ENCODE peak calls at places on chromosomes 11 and 22, in eight cellular contexts. V is PC-3, P is SK-N-SH, U is GM23338, S is HCT116, C is neural progenitor cell, H is hepatocyte, G is GM23248. N is an unnamed sample. For H3K36me3, the result is how much of the 10 kb centered on the place peaks cover.

GRCh38 chr22:29780781-29781676 is 13.9 kb downstream of the UQCR10 start:
- DNase-seq in C (no peak), H (no peak), G (peak), S (no peak), U (no peak), P (peak), V (peak), N (no peak)

GRCh38 chr11:64343740-64344133 is 3.7 kb downstream of the CCDC88B start:
- DNase-seq in V (peak), U (no peak), P (peak), S (no peak), C (peak), G (peak), H (peak), N (no peak)

GRCh38 chr22:32824531-32825315 is 23.2 kb downstream of the TIMP3 start:
- DNase-seq in U (no peak), V (no peak), C (no peak), P (no peak), H (no peak), S (no peak), G (no peak), N (no peak)

GRCh38 chr11:66020618-66021357 is 5.5 kb downstream of the CATSPER1 start:
- DNase-seq in H (no peak), C (no peak), V (peak), G (peak), U (no peak), P (no peak), S (no peak), N (no peak)

GRCh38 chr11:110870816-110871522 is 158.7 kb upstream of the ARHGAP20 start:
- DNase-seq in S (no peak), C (no peak), P (no peak), H (no peak), V (no peak), G (no peak), U (no peak), N (no peak)

GRCh38 chr11:128379587-128380279 is 207.6 kb downstream of the ETS1 start:
- DNase-seq in H (no peak), G (no peak), C (no peak), V (peak), P (peak), S (no peak), U (no peak), N (no peak)

GRCh38 chr11:102476069-102476468 is 23.5 kb upstream of the TMEM123 start:
- DNase-seq in H (no peak), S (no peak), P (no peak), C (no peak), V (no peak), U (no peak), G (peak), N (no peak)

GRCh38 chr22:44926124-44926475 is 83.7 kb downstream of the PHF21B start:
- DNase-seq in P (no peak), S (no peak), G (no peak), U (no peak), H (no peak), V (no peak), C (no peak), N (no peak)

GRCh38 chr11:32829680-32830412 is at the start of gene PRRG4:
- DNase-seq in G (peak), V (peak), U (peak), C (peak), P (peak), H (peak), S (no peak), N (peak)

GRCh38 chr11:69841859-69842698 is 22.9 kb upstream of the FGF3 start:
- DNase-seq in U (peak), C (peak), P (no peak), V (peak), G (peak), S (peak), H (no peak), N (peak)

GRCh38 chr22:27545071-27545470 is 256.5 kb downstream of the MN1 start:
- DNase-seq in G (no peak), P (no peak), H (no peak), V (no peak), S (no peak), U (no peak), C (no peak), N (no peak)

GRCh38 chr22:27798526-27799333 is 2.8 kb downstream of the MN1 start:
- DNase-seq in V (no peak), H (no peak), C (peak), G (no peak), U (peak), S (no peak), P (no peak), N (no peak)

GRCh38 chr11:63682045-63682915 is 980 bp downstream of the RTN3 start:
- DNase-seq in U (peak), V (peak), P (peak), C (peak), G (peak), H (peak), S (no peak), N (peak)

GRCh38 chr11:96337541-96338530 is 5.2 kb downstream of the MAML2 start:
- DNase-seq in C (no peak), U (no peak), S (no peak), P (no peak), H (peak), V (no peak), G (peak), N (no peak)

GRCh38 chr11:1162498-1163311 is 5.0 kb downstream of the MUC5AC start:
- DNase-seq in V (no peak), P (peak), C (no peak), S (no peak), G (no peak), U (no peak), H (no peak), N (no peak)

GRCh38 chr11:118051611-118052461 is 25.0 kb upstream of the TMPRSS4 start:
- DNase-seq in S (no peak), P (no peak), H (no peak), U (no peak), G (no peak), C (no peak), V (no peak), N (peak)

GRCh38 chr11:1478011-1478410 is 8.6 kb downstream of the MOB2 start:
- DNase-seq in U (no peak), P (no peak), C (no peak), S (no peak), H (no peak), V (no peak), G (no peak), N (no peak)

GRCh38 chr22:39470462-39471335 is 13.9 kb downstream of the MGAT3 start:
- DNase-seq in H (peak), G (no peak), U (no peak), P (peak), S (no peak), C (peak), V (no peak), N (no peak)
- H3K36me3 ChIP-seq in H (under half), G (under half), U (under half), P (under half), S (under half), C (under half), V (under half), N (under half)

DNA sequence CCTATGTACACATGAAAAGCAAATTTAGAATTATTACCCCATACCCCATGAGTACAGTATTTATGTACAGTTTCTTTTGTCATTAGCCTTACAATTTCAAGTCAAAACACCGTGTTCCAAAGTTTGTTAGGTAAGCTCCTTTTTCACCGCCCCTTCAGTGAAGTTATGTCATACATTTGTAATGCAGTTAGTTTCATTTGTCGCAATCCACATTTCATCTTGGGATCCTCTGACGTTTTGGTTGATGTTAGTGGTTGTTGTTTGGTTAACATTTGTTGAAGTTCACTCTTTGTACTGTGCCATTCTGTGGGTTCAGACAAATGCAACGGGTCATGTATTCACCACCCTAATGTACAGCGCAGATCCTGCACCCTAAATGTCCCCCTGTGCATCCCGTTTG is 45.2 kb downstream of the ARHGEF12 start:
- DNase-seq in P (no peak), V (no peak), C (no peak), S (no peak), G (no peak), U (no peak), H (no peak), N (no peak)
- TF ChIP-seq EZH2phosphoT487 in P (no peak), V (no peak), C (no peak), S (no peak), G (no peak), U (no peak), H (no peak), N (no peak)

GRCh38 chr11:134538793-134539192 is 126.8 kb upstream of the B3GAT1 start:
- DNase-seq in G (no peak), V (no peak), S (no peak), P (no peak), U (no peak), C (no peak), H (no peak), N (no peak)
- H2AFZ ChIP-seq in G (no peak), V (no peak), S (no peak), P (no peak), U (peak), C (peak), H (no peak), N (no peak)

GRCh38 chr22:42811510-42811909 is 45.6 kb downstream of the ARFGAP3 start:
- DNase-seq in G (no peak), S (no peak), P (no peak), U (no peak), C (no peak), H (no peak), V (no peak), N (no peak)

GRCh38 chr22:42814616-42815015 is 42.5 kb downstream of the ARFGAP3 start:
- DNase-seq in C (no peak), U (no peak), S (no peak), V (no peak), H (no peak), G (no peak), P (no peak), N (no peak)

GRCh38 chr22:42813501-42813900 is 43.6 kb downstream of the ARFGAP3 start:
- DNase-seq in V (no peak), H (no peak), S (no peak), P (no peak), C (no peak), G (peak), U (no peak), N (no peak)

GRCh38 chr22:42816339-42816738 is 40.7 kb downstream of the ARFGAP3 start:
- DNase-seq in S (no peak), G (no peak), C (no peak), P (no peak), V (no peak), H (no peak), U (no peak), N (no peak)

DNA sequence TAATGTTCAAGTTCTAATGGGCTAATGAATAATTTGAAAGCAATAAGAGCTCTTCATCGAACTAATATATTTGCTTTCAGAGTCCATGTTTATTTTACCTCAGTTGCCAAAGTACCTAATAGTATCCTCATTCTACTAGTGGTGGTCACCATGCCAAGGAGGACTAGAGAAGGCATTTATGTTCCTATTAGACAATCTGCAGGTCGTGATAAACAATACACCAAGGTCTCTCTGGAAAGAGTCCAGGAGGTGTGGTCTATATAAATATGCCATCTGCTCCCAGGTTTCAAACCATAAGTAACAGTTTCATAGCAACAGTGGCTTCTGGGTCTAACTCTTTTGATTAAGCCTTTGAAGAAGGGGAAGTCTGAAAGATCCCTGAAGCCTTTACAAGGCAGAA is 42.9 kb downstream of the ARFGAP3 start:
- DNase-seq in H (no peak), V (no peak), P (no peak), U (no peak), C (no peak), G (no peak), S (no peak), N (no peak)
- H3K36me3 ChIP-seq in H (under half), V (under half), P (under half), U (under half), C (under half), G (under half), S (under half), N (under half)

GRCh38 chr11:105589346-105589745 is 20.5 kb upstream of the GRIA4 start:
- DNase-seq in P (no peak), C (no peak), U (no peak), S (no peak), V (peak), G (no peak), H (no peak), N (no peak)

GRCh38 chr11:105582497-105582896 is 27.4 kb upstream of the GRIA4 start:
- DNase-seq in S (no peak), V (peak), P (no peak), U (no peak), C (no peak), H (no peak), G (peak), N (no peak)

GRCh38 chr11:105588001-105588400 is 21.9 kb upstream of the GRIA4 start:
- DNase-seq in C (no peak), H (no peak), U (no peak), S (no peak), V (peak), G (peak), P (no peak), N (no peak)
- TF ChIP-seq EZH2phosphoT487 in C (no peak), H (no peak), U (no peak), S (no peak), V (no peak), G (no peak), P (no peak), N (no peak)

GRCh38 chr22:38262051-38262795 is 10.6 kb downstream of the TMEM184B start:
- DNase-seq in H (no peak), C (peak), G (peak), P (peak), U (peak), S (no peak), V (peak), N (peak)
- H2AFZ ChIP-seq in H (no peak), C (no peak), G (no peak), P (no peak), U (no peak), S (no peak), V (no peak), N (no peak)

N was measured in OCI-LY7.